ENCODE peak calls at places on chromosomes 5 and 9, in nine cellular contexts. V is Panc1, I is HCT116, Z is stomach, R is K562, J is spleen, Y is prostate gland, W is H1, O is suprapubic skin. L is an unnamed sample.

GRCh38 chr5:169148066-169148740 is 152.7 kb downstream of the SLIT3 start:
- DNase-seq in W (no peak), O (no peak), I (no peak), J (no peak), V (no peak), Y (no peak), Z (no peak), R (no peak), L (no peak)

GRCh38 chr5:102767864-102768263 is 12.8 kb downstream of the PAM start:
- DNase-seq in I (no peak), O (no peak), Y (no peak), W (no peak), Z (no peak), V (no peak), R (no peak), J (no peak), L (no peak)

GRCh38 chr5:73437126-73438047 is 11.2 kb downstream of the FOXD1 start:
- DNase-seq in R (peak; percentile 68), Z (no peak), J (no peak), O (no peak), Y (peak; percentile 46), W (no peak), V (no peak), I (peak; percentile 48), L (no peak)

GRCh38 chr5:56052735-56053134 is 58.0 kb upstream of the IL6ST start:
- DNase-seq in J (no peak), I (no peak), R (no peak), Z (no peak), O (no peak), V (no peak), W (no peak), Y (no peak), L (no peak)

GRCh38 chr5:13664377-13664776 is 280.1 kb downstream of the DNAH5 start:
- DNase-seq in W (no peak), I (no peak), J (no peak), V (no peak), R (no peak), Z (no peak), Y (no peak), O (no peak), L (no peak)

GRCh38 chr5:73039082-73039481 is 81.3 kb upstream of the TMEM171 start:
- DNase-seq in R (peak; percentile 15), J (no peak), Z (no peak), Y (no peak), W (no peak), V (no peak), I (no peak), O (no peak), L (no peak)

GRCh38 chr9:35424356-35425352 is 65.3 kb upstream of the RUSC2 start:
- DNase-seq in R (no peak), I (no peak), J (no peak), V (no peak), O (no peak), W (no peak), Z (no peak), Y (no peak), L (no peak)

GRCh38 chr9:91884746-91885687 is 65.0 kb downstream of the ROR2 start:
- DNase-seq in I (no peak), R (no peak), Z (no peak), J (peak; percentile 35), O (no peak), Y (no peak), V (no peak), W (no peak), L (no peak)

DNA sequence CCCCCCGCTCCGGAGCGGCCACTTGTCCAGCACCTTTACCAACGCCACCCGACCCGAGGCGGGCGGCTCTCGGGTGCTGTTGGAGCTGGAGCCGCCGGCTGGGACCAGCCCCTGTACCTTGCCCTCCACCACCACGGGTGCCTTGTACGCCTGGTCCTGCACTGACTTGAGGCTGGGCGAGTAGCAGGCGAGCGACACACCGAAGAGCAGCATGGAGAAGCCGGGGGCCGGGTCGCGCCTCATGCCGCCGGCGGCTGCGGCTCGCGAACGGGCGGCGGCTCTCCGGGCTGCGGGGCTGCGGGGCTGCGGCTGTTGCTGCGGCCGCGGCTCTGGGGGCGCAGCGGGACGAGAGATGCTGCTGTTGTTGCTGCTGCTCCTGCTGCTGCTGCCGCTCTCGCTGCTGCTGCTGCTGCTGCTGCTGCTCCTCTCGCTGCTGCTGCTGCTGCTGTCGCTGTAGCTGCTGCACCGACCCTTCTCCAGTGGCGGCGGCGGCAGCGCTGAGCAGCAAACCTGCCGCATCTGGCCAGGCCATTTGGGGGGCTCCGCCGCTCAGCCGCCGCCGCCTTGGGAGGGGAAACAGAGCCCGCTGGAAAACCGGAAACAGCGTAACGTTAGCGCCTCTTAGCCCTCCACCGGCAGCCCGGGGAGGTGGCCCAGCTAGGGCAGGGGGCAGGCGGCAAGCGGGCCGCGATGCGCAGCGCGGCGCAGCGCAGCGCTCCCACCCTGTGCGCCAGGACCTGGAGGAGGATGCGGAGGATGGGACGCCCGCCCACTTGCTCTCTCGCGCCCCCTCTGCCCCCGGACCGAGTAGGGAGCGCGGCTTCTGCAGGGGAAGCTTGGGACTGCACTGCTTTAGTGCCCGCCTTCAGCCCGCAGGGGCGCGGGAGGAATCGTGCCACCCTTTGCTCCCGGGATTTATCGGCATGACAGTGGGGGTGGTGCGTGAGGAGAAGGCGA is at the start of gene NRG2:
- DNase-seq in I (peak; percentile 24), O (peak; percentile 86), V (peak; percentile 64), R (peak; percentile 56), W (peak; percentile 46), Z (peak; percentile 52), J (peak; percentile 88), Y (peak; percentile 16), L (no peak)
- TF ChIP-seq POLR2AphosphoS5 in I (peak; percentile 43), O (no peak), V (peak; percentile 61), R (no peak), W (no peak), Z (no peak), J (peak; percentile 82), Y (no peak), L (no peak)

GRCh38 chr5:2750758-2751464 is 566 bp downstream of the IRX2 start:
- DNase-seq in O (no peak), I (no peak), V (no peak), R (no peak), Z (no peak), Y (no peak), W (no peak), J (no peak), L (no peak)

GRCh38 chr5:2752875-2753435 is 1.5 kb upstream of the IRX2 start:
- DNase-seq in Z (peak; percentile 46), O (no peak), J (no peak), R (no peak), Y (no peak), V (no peak), W (no peak), I (no peak), L (no peak)

GRCh38 chr5:2751592-2752021 is at the start of gene IRX2:
- DNase-seq in V (no peak), W (peak; percentile 77), Y (peak; percentile 97), R (no peak), Z (peak; percentile 93), J (no peak), I (no peak), O (peak; percentile 95), L (peak; percentile 91)

GRCh38 chr5:2753452-2754409 is 2.3 kb upstream of the IRX2 start:
- DNase-seq in J (no peak), O (no peak), Y (no peak), W (no peak), Z (no peak), R (no peak), V (no peak), I (no peak), L (no peak)

GRCh38 chr5:2752059-2752874 is 790 bp upstream of the IRX2 start:
- DNase-seq in Y (no peak), Z (peak; percentile 60), O (no peak), R (no peak), W (no peak), J (no peak), I (no peak), V (no peak), L (peak; percentile 76)
- H3K9me3 ChIP-seq in Y (no peaks in the 10 kb centered on the region), Z (no peaks in the 10 kb centered on the region), O (no peaks in the 10 kb centered on the region), R (no peaks in the 10 kb centered on the region), W (no peaks in the 10 kb centered on the region), J (no peaks in the 10 kb centered on the region), I (peaks cover 7% of the 10 kb centered on the region), V (no peaks in the 10 kb centered on the region), L (no peaks in the 10 kb centered on the region)

GRCh38 chr9:656918-657583 is 184.4 kb upstream of the DMRT1 start:
- DNase-seq in I (no peak), R (no peak), W (no peak), O (no peak), Y (no peak), J (no peak), Z (no peak), V (no peak), L (no peak)

GRCh38 chr9:652896-653295 is 188.6 kb upstream of the DMRT1 start:
- DNase-seq in Y (no peak), R (no peak), I (no peak), O (no peak), V (no peak), J (no peak), Z (no peak), W (no peak), L (no peak)

GRCh38 chr9:653856-654387 is 187.6 kb upstream of the DMRT1 start:
- DNase-seq in Z (no peak), J (no peak), W (no peak), O (no peak), R (no peak), V (no peak), Y (no peak), I (no peak), L (no peak)

GRCh38 chr9:653421-653820 is 188.1 kb upstream of the DMRT1 start:
- DNase-seq in V (no peak), J (no peak), Z (no peak), W (no peak), I (no peak), R (no peak), Y (no peak), O (no peak), L (no peak)

DNA sequence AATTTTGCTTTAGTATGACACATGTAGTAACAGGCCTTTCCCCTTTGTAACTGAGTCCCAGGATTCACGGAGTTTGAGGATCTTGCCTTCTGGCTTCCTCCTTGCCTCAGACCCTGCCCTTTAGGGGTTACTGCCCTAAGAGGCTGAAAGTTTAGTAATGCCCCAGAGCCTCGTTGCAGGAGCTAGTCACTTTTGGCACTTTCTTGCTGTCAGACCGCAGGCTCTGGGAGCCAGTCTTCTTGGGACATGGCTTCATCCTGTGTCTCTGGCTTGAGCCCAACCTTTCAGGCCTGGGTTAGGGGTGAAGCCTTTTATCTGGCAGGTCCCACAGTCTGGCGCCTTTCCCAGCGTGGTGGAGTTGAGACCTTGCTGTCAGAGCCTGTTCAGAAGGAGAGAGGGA is 185.6 kb upstream of the DMRT1 start:
- DNase-seq in O (no peak), J (no peak), I (no peak), R (no peak), V (no peak), W (no peak), Y (peak; percentile 40), Z (peak; percentile 88), L (no peak)
- H3K27ac ChIP-seq in O (peak overlapping the region; percentile 79), J (peak overlapping the region; percentile 67), I (no peak overlapping the region), R (no peak overlapping the region), V (no peak overlapping the region), W (no peak overlapping the region), Y (peak overlapping the region; percentile 40), Z (peak overlapping the region; percentile 34), L (peak overlapping the region; percentile 76)

DNA sequence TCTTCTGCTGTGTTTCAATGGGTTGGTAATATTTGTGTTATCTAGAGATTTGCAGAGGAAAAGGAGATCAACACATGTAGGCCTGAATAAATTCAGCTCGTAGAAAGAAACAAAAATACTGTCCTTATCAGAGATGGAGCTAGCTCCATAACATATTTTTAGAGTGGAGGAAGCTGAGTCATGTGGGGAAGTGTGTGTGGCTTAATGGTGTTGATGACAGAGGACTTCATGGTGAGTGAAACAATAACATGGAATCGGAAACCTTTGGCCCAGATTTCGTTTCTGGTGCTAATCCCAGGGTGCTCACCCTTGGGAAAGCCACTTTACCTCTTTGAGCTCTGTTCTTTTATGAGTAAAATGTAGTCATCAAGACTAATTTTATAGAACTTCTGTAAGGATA is 825.0 kb downstream of the TLR4 start:
- DNase-seq in Y (no peak), V (no peak), R (no peak), W (no peak), Z (no peak), I (no peak), J (no peak), O (no peak), L (no peak)
- TF ChIP-seq POLR2AphosphoS5 in Y (no peak), V (no peak), R (no peak), W (no peak), Z (no peak), I (no peak), J (no peak), O (no peak), L (no peak)